ENCODE peak calls at places on chromosomes 13 and 19, in seven cellular contexts. I is right lobe of liver, L is Right ventricle myocardium superior, D is MV-4-11, Z is non-pigmented ciliary epithelial cell, E is amygdala, X is GF-D8. V is an unnamed sample.

GRCh38 chr19:47573076-47574026 is at the start of gene ZNF541:
- DNase-seq in I (peak), L (peak), E (peak), D (no peak), X (no peak), Z (no peak), V (peak)

GRCh38 chr19:44005968-44006367 is 3.2 kb downstream of the ZNF230 start:
- DNase-seq in X (peak), D (peak), I (no peak), Z (no peak), E (no peak), L (no peak), V (no peak)

GRCh38 chr13:45341799-45342584 is 1.0 kb upstream of the TPT1 start:
- DNase-seq in D (peak), E (no peak), Z (no peak), X (peak), I (no peak), L (no peak), V (no peak)

GRCh38 chr13:42548731-42549554 is 25.0 kb upstream of the TNFSF11 start:
- DNase-seq in L (no peak), D (peak), E (no peak), X (no peak), I (no peak), Z (no peak), V (no peak)

GRCh38 chr19:47280183-47280797 is 5.6 kb downstream of the INAFM1 start:
- DNase-seq in D (no peak), E (no peak), Z (no peak), L (no peak), I (no peak), X (no peak), V (no peak)

GRCh38 chr19:32322541-32322940 is 22.9 kb upstream of the ZNF507 start:
- DNase-seq in L (no peak), I (no peak), D (no peak), X (no peak), E (no peak), Z (no peak), V (no peak)

GRCh38 chr19:18719541-18719940 is 36.1 kb downstream of the CRTC1 start:
- DNase-seq in D (no peak), L (no peak), Z (no peak), E (no peak), X (no peak), I (no peak), V (no peak)

GRCh38 chr19:44280916-44281315 is 21.2 kb downstream of the ZNF233 start:
- DNase-seq in D (peak), I (no peak), Z (no peak), X (no peak), L (no peak), E (no peak), V (no peak)

GRCh38 chr13:20161275-20161950 is 561 bp upstream of the GJA3 start:
- DNase-seq in E (no peak), Z (no peak), I (no peak), X (no peak), L (peak), D (no peak), V (no peak)

GRCh38 chr13:45445053-45445452 is 19.7 kb upstream of the COG3 start:
- DNase-seq in Z (no peak), I (no peak), E (no peak), L (no peak), X (no peak), D (no peak), V (no peak)

GRCh38 chr19:40831502-40832430 is 18.5 kb downstream of the CYP2A6 start:
- DNase-seq in L (no peak), I (no peak), D (peak), X (peak), Z (peak), E (no peak), V (no peak)

GRCh38 chr13:105773887-105774538 is 761.4 kb downstream of the EFNB2 start:
- DNase-seq in D (no peak), X (no peak), L (no peak), Z (peak), I (no peak), E (no peak), V (no peak)

GRCh38 chr19:10289167-10289835 is 451 bp upstream of the ICAM5 start:
- DNase-seq in Z (no peak), E (peak), D (peak), I (no peak), X (peak), L (no peak), V (peak)